ENCODE peak calls at places on chromosomes 12 and 14, in nine cellular contexts. Q, P, E, B, H, F, N, D and C are unnamed samples.

GRCh38 chr14:64646103-64646502 is 58.1 kb upstream of the PLEKHG3 start:
- DNase-seq in Q (no peak), P (peak), E (no peak), B (peak), H (no peak), F (peak), N (no peak), D (no peak), C (no peak)

GRCh38 chr12:2893007-2893406 is 2.3 kb downstream of the TULP3 start:
- DNase-seq in Q (peak), P (no peak), E (no peak), B (peak), H (no peak), F (peak), N (no peak), D (no peak), C (no peak)

GRCh38 chr12:64682572-64683277 is 72.4 kb downstream of the RASSF3 start:
- DNase-seq in Q (no peak), P (peak), E (peak), B (peak), H (peak), F (peak), N (no peak), D (no peak), C (no peak)

GRCh38 chr14:37622231-37622923 is 26.9 kb downstream of the TTC6 start:
- DNase-seq in Q (no peak), P (peak), E (peak), B (peak), H (no peak), F (peak), N (no peak), D (no peak), C (no peak)

GRCh38 chr12:22130671-22131070 is 84.7 kb downstream of the CMAS start:
- DNase-seq in Q (no peak), P (no peak), E (no peak), B (no peak), H (no peak), F (no peak), N (no peak), D (no peak), C (no peak)

GRCh38 chr12:14275111-14275510 is 90.4 kb upstream of the ATF7IP start:
- DNase-seq in Q (no peak), P (no peak), E (no peak), B (no peak), H (no peak), F (no peak), N (no peak), D (no peak), C (no peak)

GRCh38 chr12:113470871-113471618 is 626 bp downstream of the LHX5 start:
- DNase-seq in Q (no peak), P (peak), E (peak), B (no peak), H (peak), F (no peak), N (no peak), D (no peak), C (no peak)

GRCh38 chr12:3261782-3262359 is 184.7 kb downstream of the TSPAN9 start:
- DNase-seq in Q (no peak), P (no peak), E (no peak), B (no peak), H (no peak), F (peak), N (no peak), D (no peak), C (no peak)

GRCh38 chr12:107951024-107951423 is 176.5 kb downstream of the ASCL4 start:
- DNase-seq in Q (no peak), P (no peak), E (no peak), B (no peak), H (no peak), F (no peak), N (no peak), D (no peak), C (no peak)

GRCh38 chr14:21317433-21317832 is 37.5 kb downstream of the RPGRIP1 start:
- DNase-seq in Q (no peak), P (no peak), E (peak), B (no peak), H (no peak), F (no peak), N (no peak), D (peak), C (no peak)

GRCh38 chr14:96279564-96279963 is 23.6 kb downstream of the BDKRB1 start:
- DNase-seq in Q (no peak), P (no peak), E (no peak), B (no peak), H (no peak), F (no peak), N (no peak), D (no peak), C (no peak)

GRCh38 chr12:107593713-107594381 is 91.8 kb upstream of the PWP1 start:
- DNase-seq in Q (peak), P (peak), E (no peak), B (no peak), H (no peak), F (no peak), N (no peak), D (peak), C (peak)

GRCh38 chr14:98433436-98433835 is 838.6 kb downstream of the BCL11B start:
- DNase-seq in Q (no peak), P (no peak), E (no peak), B (no peak), H (no peak), F (no peak), N (no peak), D (no peak), C (no peak)

GRCh38 chr14:68658029-68658509 is 134.8 kb downstream of the ZFP36L1 start:
- DNase-seq in Q (no peak), P (no peak), E (no peak), B (no peak), H (no peak), F (no peak), N (no peak), D (no peak), C (no peak)

GRCh38 chr12:70045036-70045435 is 198.2 kb upstream of the CNOT2 start:
- DNase-seq in Q (no peak), P (no peak), E (no peak), B (no peak), H (no peak), F (peak), N (no peak), D (no peak), C (no peak)

GRCh38 chr14:64998455-64998931 is 11.8 kb downstream of the FNTB start:
- DNase-seq in Q (peak), P (no peak), E (no peak), B (no peak), H (no peak), F (peak), N (no peak), D (no peak), C (no peak)

GRCh38 chr12:95790025-95790911 is at the start of gene NTN4:
- DNase-seq in Q (peak), P (peak), E (peak), B (peak), H (peak), F (peak), N (no peak), D (no peak), C (peak)

GRCh38 chr14:86575141-86575540 is 1045.2 kb downstream of the FLRT2 start:
- DNase-seq in Q (no peak), P (no peak), E (no peak), B (no peak), H (peak), F (no peak), N (no peak), D (no peak), C (no peak)

GRCh38 chr14:35374273-35374681 is 30.3 kb downstream of the NFKBIA start:
- DNase-seq in Q (peak), P (no peak), E (no peak), B (peak), H (no peak), F (peak), N (peak), D (no peak), C (no peak)

GRCh38 chr14:53055003-53055402 is 98.1 kb downstream of the DDHD1 start:
- DNase-seq in Q (peak), P (peak), E (peak), B (peak), H (peak), F (peak), N (peak), D (peak), C (peak)

GRCh38 chr14:39154594-39155189 is 15.4 kb downstream of the TRAPPC6B start:
- DNase-seq in Q (no peak), P (no peak), E (no peak), B (no peak), H (no peak), F (no peak), N (no peak), D (no peak), C (no peak)

GRCh38 chr12:94203796-94204195 is 55.4 kb downstream of the PLXNC1 start:
- DNase-seq in Q (no peak), P (no peak), E (no peak), B (no peak), H (no peak), F (no peak), N (no peak), D (no peak), C (no peak)

GRCh38 chr14:104775073-104775489 is 20.5 kb downstream of the AKT1 start:
- DNase-seq in Q (no peak), P (no peak), E (no peak), B (no peak), H (no peak), F (no peak), N (no peak), D (no peak), C (no peak)

GRCh38 chr12:12806784-12807516 is 6.2 kb upstream of the DDX47 start:
- DNase-seq in Q (no peak), P (no peak), E (no peak), B (no peak), H (no peak), F (no peak), N (no peak), D (no peak), C (no peak)

GRCh38 chr14:70670992-70671651 is 29.4 kb downstream of the TTC9 start:
- DNase-seq in Q (no peak), P (no peak), E (no peak), B (no peak), H (no peak), F (no peak), N (no peak), D (no peak), C (no peak)

GRCh38 chr14:86787782-86788181 is 1205.2 kb downstream of the GALC start:
- DNase-seq in Q (peak), P (no peak), E (no peak), B (peak), H (no peak), F (no peak), N (no peak), D (peak), C (no peak)

GRCh38 chr12:46460682-46461215 is 88.2 kb upstream of the SLC38A2 start:
- DNase-seq in Q (no peak), P (no peak), E (no peak), B (no peak), H (no peak), F (no peak), N (no peak), D (no peak), C (no peak)

GRCh38 chr14:89720076-89720687 is 234.3 kb downstream of the EFCAB11 start:
- DNase-seq in Q (no peak), P (no peak), E (no peak), B (no peak), H (no peak), F (no peak), N (no peak), D (no peak), C (no peak)

GRCh38 chr14:89719371-89720075 is 235.0 kb downstream of the EFCAB11 start:
- DNase-seq in Q (no peak), P (no peak), E (no peak), B (no peak), H (no peak), F (no peak), N (no peak), D (no peak), C (peak)

GRCh38 chr14:89721330-89721729 is 233.2 kb downstream of the EFCAB11 start:
- DNase-seq in Q (no peak), P (no peak), E (no peak), B (no peak), H (peak), F (no peak), N (no peak), D (no peak), C (no peak)

GRCh38 chr14:89721991-89722390 is 232.5 kb downstream of the EFCAB11 start:
- DNase-seq in Q (no peak), P (no peak), E (no peak), B (no peak), H (no peak), F (peak), N (no peak), D (no peak), C (no peak)

GRCh38 chr14:89720741-89721315 is 233.7 kb downstream of the EFCAB11 start:
- DNase-seq in Q (no peak), P (peak), E (no peak), B (no peak), H (peak), F (no peak), N (no peak), D (peak), C (peak)
- TF ChIP-seq EZH2phosphoT487 in Q (no peak), P (no peak), E (no peak), B (no peak), H (no peak), F (no peak), N (no peak), D (no peak), C (no peak)

DNA sequence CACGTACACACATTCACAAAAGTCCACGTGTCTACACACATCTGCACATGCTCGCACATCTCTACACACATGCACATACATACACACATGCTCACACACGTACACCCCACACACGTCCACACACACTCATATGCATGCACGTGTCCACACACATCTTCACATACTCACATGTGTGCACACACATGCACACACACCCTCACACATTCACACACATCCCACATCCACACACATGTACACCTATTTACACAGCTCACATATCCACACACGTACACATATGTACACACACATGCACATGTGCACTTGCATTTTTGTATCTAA is 3.6 kb downstream of the ADGRD1 start:
- DNase-seq in Q (no peak), P (no peak), E (no peak), B (no peak), H (no peak), F (no peak), N (no peak), D (no peak), C (no peak)
- TF ChIP-seq EZH2phosphoT487 in Q (no peak), P (no peak), E (no peak), B (no peak), H (no peak), F (no peak), N (no peak), D (no peak), C (no peak)

DNA sequence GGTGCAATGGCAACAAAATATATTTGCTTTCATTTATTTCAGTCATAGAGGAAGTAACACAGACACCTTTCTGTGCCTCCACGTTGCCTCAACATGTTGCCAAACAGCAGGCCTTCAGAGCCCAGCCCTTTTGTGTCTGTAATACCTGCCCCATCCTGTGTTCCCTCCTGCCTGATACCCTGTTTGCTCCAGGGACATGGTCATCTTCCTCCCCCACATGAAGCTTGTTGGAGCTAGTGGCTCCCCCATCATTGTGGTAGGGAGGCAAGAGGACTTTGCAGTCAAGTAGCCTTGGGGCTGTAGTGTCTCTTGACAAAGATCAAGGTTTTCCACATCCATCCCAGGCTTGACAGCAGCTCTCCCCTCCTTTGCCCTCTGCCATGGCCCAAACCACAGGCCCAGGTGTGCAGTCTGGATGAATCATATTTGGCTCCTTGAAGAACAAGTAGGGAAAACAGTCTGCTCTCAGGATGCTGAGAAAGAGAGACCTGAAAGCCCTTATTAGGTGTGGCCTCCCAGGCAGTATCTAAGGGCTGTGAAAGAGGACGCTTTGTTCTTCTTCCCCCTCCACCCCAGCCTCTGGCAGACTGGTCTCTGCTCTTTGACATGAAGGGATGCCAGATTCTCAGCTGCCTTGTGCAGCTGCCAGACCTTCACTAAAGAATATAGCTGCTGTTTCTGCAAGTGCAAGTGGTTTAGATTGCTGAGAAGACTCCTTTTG is 329.0 kb downstream of the C12orf75 start:
- DNase-seq in Q (peak), P (no peak), E (no peak), B (no peak), H (no peak), F (no peak), N (no peak), D (no peak), C (no peak)
- TF ChIP-seq EZH2phosphoT487 in Q (no peak), P (no peak), E (no peak), B (no peak), H (no peak), F (no peak), N (no peak), D (no peak), C (no peak)

DNA sequence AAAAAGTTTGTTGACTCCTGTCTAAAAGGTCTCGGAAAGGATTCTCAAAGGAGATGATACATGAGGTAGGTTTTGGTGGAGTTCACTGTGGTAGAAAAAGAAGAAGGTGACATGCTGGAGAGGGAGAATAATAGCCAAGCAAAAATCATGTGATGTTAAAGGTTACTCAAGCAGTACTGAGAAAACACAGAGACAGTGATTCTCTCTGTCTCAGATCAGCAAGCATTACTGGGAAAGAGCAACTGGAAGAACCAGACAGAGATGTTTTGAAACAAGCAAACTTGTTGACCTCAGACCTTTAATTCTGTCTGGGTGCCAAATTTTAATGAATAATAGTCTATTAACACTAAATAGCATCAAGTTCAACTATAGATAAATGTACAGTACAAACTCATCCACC is 183.5 kb upstream of the PLEKHG7 start:
- DNase-seq in Q (no peak), P (no peak), E (no peak), B (no peak), H (no peak), F (no peak), N (no peak), D (no peak), C (no peak)
- TF ChIP-seq EZH2phosphoT487 in Q (no peak), P (no peak), E (no peak), B (no peak), H (no peak), F (no peak), N (no peak), D (no peak), C (no peak)